ENCODE peak calls at places on chromosomes 7 and 10, in nine cellular contexts. Z is naive thymus-derived CD8-positive, alpha-beta T cell; B is RCC 7860; C is SW480; E is OCI-LY7; Q is hepatic stellate cell; Y is activated CD8-positive, alpha-beta memory T cell treated with anti-CD3 and anti-CD28 coated beads, Interleukin-2, amount 50 U/mL, for 4 hours; F is CD8-positive, alpha-beta memory T cell; R is activated CD4-positive, alpha-beta T cell treated with anti-CD3 and anti-CD28 coated beads for 36 hours. N is an unnamed sample.

GRCh38 chr7:93757421-93757820 is 133.1 kb downstream of the TFPI2 start:
- DNase-seq in Z (no peak), B (peak; percentile 46), C (no peak), E (no peak), Q (no peak), Y (no peak), F (no peak), R (no peak), N (no peak)

GRCh38 chr10:30028006-30028441 is 31.4 kb downstream of the JCAD start:
- DNase-seq in Z (no peak), B (no peak), C (no peak), E (no peak), Q (no peak), Y (no peak), F (peak; percentile 5), R (peak; percentile 62), N (peak; percentile 33)

GRCh38 chr7:153152786-153153185 is 393.2 kb downstream of the ACTR3B start:
- DNase-seq in Z (no peak), B (no peak), C (no peak), E (no peak), Q (no peak), Y (no peak), F (no peak), R (no peak), N (no peak)

GRCh38 chr7:73701357-73701995 is 18.0 kb downstream of the STX1A start:
- DNase-seq in Z (no peak), B (no peak), C (peak; percentile 70), E (peak; percentile 35), Q (peak; percentile 74), Y (peak; percentile 37), F (no peak), R (peak; percentile 59), N (no peak)

GRCh38 chr10:116892873-116893685 is 43.8 kb downstream of the ENO4 start:
- DNase-seq in Z (no peak), B (no peak), C (no peak), E (no peak), Q (no peak), Y (no peak), F (no peak), R (no peak), N (no peak)

GRCh38 chr7:43568529-43568928 is 14.4 kb upstream of the STK17A start:
- DNase-seq in Z (no peak), B (peak; percentile 22), C (no peak), E (no peak), Q (no peak), Y (no peak), F (no peak), R (no peak), N (no peak)

GRCh38 chr7:41010967-41011366 is 691.9 kb downstream of the INHBA start:
- DNase-seq in Z (no peak), B (no peak), C (no peak), E (peak; percentile 6), Q (no peak), Y (no peak), F (no peak), R (no peak), N (no peak)

GRCh38 chr10:49310460-49310859 is 11.5 kb downstream of the C10orf71 start:
- DNase-seq in Z (no peak), B (no peak), C (no peak), E (no peak), Q (no peak), Y (no peak), F (no peak), R (peak; percentile 40), N (peak; percentile 26)

GRCh38 chr7:104976966-104977636 is 36.9 kb upstream of the KMT2E start:
- DNase-seq in Z (no peak), B (no peak), C (no peak), E (no peak), Q (no peak), Y (no peak), F (no peak), R (no peak), N (no peak)

GRCh38 chr7:82445226-82445625 is 1.6 kb upstream of the CACNA2D1 start:
- DNase-seq in Z (no peak), B (no peak), C (no peak), E (no peak), Q (no peak), Y (no peak), F (no peak), R (no peak), N (no peak)